ENCODE peak calls at places on chromosomes 5 and 9, in eight cellular contexts. C is mucosa of descending colon; I is heart left ventricle; K is K562; Z is CD8-positive, alpha-beta T cell; A is body of pancreas; W is pancreas; N is upper lobe of left lung. Y is an unnamed sample. For H3K9me3, the result is how much of the 10 kb centered on the place peaks cover.

GRCh38 chr5:41095324-41096101 is 24.4 kb upstream of the MROH2B start:
- ATAC-seq in A (no peak), Z (no peak), C (no peak), I (no peak), N (no peak), W (no peak), K (no peak), Y (no peak)

GRCh38 chr5:127870914-127871313 is 167.7 kb downstream of the CCDC192 start:
- ATAC-seq in N (peak), C (no peak), K (no peak), A (no peak), I (peak), W (peak), Z (no peak), Y (peak)

GRCh38 chr9:137051145-137051724 is 2.6 kb downstream of the ENTPD2 start:
- ATAC-seq in Z (no peak), A (no peak), W (no peak), K (no peak), N (no peak), I (no peak), C (no peak), Y (no peak)

GRCh38 chr9:12958708-12959107 is 183.9 kb downstream of the LURAP1L start:
- ATAC-seq in I (no peak), Z (no peak), C (no peak), N (no peak), K (no peak), W (no peak), A (no peak), Y (no peak)

GRCh38 chr5:143979044-143979690 is 167.2 kb downstream of the HMHB1 start:
- ATAC-seq in K (no peak), N (no peak), I (no peak), A (no peak), Z (no peak), C (no peak), W (no peak), Y (no peak)

GRCh38 chr9:97632406-97632991 is 669 bp downstream of the TSTD2 start:
- ATAC-seq in Z (no peak), N (peak), A (peak), I (no peak), C (peak), K (peak), W (peak), Y (peak)

GRCh38 chr9:109010676-109011655 is 2.3 kb downstream of the CTNNAL1 start:
- ATAC-seq in Z (peak), W (no peak), C (no peak), K (no peak), N (no peak), A (no peak), I (no peak), Y (no peak)

GRCh38 chr5:59286510-59286909 is 607.0 kb downstream of the PDE4D start:
- ATAC-seq in I (no peak), N (no peak), A (no peak), W (no peak), Z (no peak), K (no peak), C (no peak), Y (no peak)

GRCh38 chr5:132265336-132266030 is 8.0 kb downstream of the PDLIM4 start:
- ATAC-seq in I (peak), W (peak), Z (no peak), N (peak), A (peak), K (no peak), C (peak), Y (peak)

GRCh38 chr9:8391566-8391965 is 592.0 kb upstream of the DMAC1 start:
- ATAC-seq in I (no peak), Z (no peak), K (no peak), A (no peak), C (no peak), W (no peak), N (no peak), Y (no peak)

GRCh38 chr9:98215821-98216220 is 23.4 kb upstream of the CORO2A start:
- ATAC-seq in N (no peak), Z (no peak), A (no peak), C (peak), W (peak), K (peak), I (no peak), Y (no peak)

GRCh38 chr5:87403409-87403808 is 9.3 kb downstream of the CCNH start:
- ATAC-seq in I (no peak), N (no peak), A (no peak), Z (peak), K (no peak), C (no peak), W (no peak), Y (no peak)

GRCh38 chr5:83983852-83984251 is 263.2 kb upstream of the HAPLN1 start:
- ATAC-seq in C (no peak), I (no peak), Z (no peak), A (no peak), W (no peak), N (no peak), K (no peak), Y (no peak)

GRCh38 chr9:134046894-134047681 is 20.7 kb downstream of the BRD3 start:
- ATAC-seq in K (no peak), A (no peak), W (no peak), Z (no peak), I (no peak), N (no peak), C (no peak), Y (no peak)

GRCh38 chr9:72977670-72978069 is 24.8 kb upstream of the ALDH1A1 start:
- ATAC-seq in Z (no peak), C (no peak), W (peak), K (no peak), A (no peak), N (no peak), I (no peak), Y (no peak)

GRCh38 chr9:110126986-110127864 is 80.7 kb downstream of the C9orf152 start:
- ATAC-seq in I (peak), Z (no peak), W (peak), K (peak), N (peak), A (peak), C (peak), Y (peak)

GRCh38 chr5:10507575-10508024 is 56.3 kb upstream of the ANKRD33B start:
- ATAC-seq in Z (no peak), I (no peak), N (no peak), A (no peak), K (peak), W (peak), C (peak), Y (no peak)

GRCh38 chr9:131318211-131318610 is 28.7 kb downstream of the PLPP7 start:
- ATAC-seq in C (no peak), K (no peak), I (no peak), N (no peak), W (no peak), Z (no peak), A (no peak), Y (no peak)

GRCh38 chr5:143619038-143619437 is 192.9 kb upstream of the HMHB1 start:
- ATAC-seq in I (peak), W (no peak), N (peak), K (no peak), C (no peak), A (no peak), Z (no peak), Y (no peak)

GRCh38 chr5:133944263-133945230 is 23.9 kb downstream of the C5orf15 start:
- ATAC-seq in K (peak), N (peak), A (peak), W (peak), I (no peak), C (peak), Z (no peak), Y (no peak)

GRCh38 chr5:67992919-67993318 is 222.6 kb upstream of the PIK3R1 start:
- ATAC-seq in I (peak), K (no peak), N (no peak), A (no peak), W (no peak), Z (no peak), C (peak), Y (no peak)

GRCh38 chr9:89667730-89668129 is 62.9 kb downstream of the GADD45G start:
- ATAC-seq in K (no peak), I (no peak), Z (no peak), W (peak), N (peak), C (peak), A (peak), Y (no peak)

GRCh38 chr5:139862313-139862712 is 66.7 kb downstream of the PSD2 start:
- ATAC-seq in K (peak), N (no peak), I (no peak), W (no peak), C (no peak), A (no peak), Z (no peak), Y (no peak)

DNA sequence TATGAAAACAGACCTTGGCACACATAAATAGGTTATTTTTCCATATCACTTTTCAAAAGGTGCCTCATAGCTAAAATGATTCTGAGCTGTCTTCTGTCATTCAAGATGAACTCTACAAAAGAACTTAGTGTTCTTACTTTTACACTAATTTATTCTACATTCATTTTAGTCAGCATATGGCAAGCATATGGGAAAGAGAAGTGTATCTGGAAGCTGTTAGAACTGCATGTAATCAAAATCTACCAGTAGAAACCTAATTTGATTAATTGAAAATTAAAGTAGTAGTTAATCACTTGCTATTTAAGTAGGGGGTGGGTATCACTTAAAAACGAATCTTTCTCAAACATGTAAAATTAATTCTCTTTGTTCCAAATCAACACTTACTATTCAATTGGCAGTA is 115.7 kb downstream of the MLLT3 start:
- ATAC-seq in Z (no peak), A (no peak), W (no peak), N (no peak), I (no peak), K (no peak), C (no peak), Y (no peak)
- H3K9me3 ChIP-seq in Z (under half), A (under half), W (under half), N (under half), I (under half), K (under half), C (under half), Y (under half)

DNA sequence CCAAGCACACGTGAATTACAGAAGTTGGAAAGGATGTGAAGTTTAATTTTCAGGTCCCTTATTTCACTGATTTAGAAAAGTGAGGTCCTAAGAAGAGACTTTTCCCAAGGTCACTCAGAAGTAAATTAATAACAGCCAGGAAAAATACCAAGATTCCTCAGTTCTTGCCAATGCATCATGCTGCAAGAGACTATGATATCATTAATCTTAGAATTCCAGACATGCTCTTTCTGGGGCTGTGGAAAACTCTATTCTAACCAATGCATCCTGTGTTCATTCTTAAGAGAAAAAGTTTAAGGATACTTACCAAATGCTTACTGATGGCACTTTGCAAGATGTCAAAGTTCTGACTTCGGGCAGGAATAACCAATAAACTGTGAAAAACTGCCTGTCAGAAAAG is 42.8 kb downstream of the TEX10 start:
- ATAC-seq in K (no peak), I (no peak), N (no peak), Z (no peak), A (no peak), C (no peak), W (no peak), Y (no peak)
- H3K9me3 ChIP-seq in K (under half), I (under half), N (under half), Z (under half), A (under half), C (under half), W (under half), Y (under half)

DNA sequence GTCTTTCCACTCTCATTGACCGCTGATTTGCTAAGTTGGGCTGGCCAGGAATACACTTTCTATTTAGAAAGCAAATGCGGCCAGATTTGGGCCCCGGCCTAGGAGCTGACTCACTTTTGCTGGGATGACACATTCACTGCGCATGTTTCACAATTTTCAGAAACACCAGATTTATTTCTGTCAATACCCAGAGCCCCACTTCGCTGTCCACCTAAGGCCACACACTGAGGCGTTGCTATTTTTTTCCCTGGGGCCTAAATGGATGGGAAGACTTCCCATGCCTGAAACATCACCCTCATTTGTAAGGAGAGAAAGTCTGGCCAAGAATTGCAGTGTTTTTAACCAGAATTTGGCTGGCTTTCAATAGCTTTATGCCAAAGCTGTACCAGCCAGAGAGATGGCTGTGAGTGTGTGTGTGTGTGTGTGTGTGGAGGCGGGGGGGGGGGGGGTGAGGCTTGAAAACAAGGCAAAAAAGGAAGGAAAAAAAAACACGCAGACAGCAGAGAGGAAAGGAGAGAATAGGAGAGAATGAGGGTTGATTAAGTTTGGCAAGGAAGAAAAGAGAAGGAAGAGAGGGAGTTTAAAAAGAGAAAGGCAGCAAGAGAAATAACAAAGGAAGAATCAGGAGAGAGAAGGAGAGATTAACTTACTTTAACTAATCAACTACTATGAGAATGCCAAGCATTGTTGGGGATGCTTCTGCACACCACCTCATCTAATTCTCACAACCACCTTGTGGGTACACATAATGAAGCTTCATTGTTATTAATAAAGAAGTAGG is 261.4 kb upstream of the KLF4 start:
- ATAC-seq in N (peak), I (peak), W (peak), K (no peak), C (peak), A (peak), Z (no peak), Y (peak)
- H3K9me3 ChIP-seq in N (under half), I (under half), W (under half), K (under half), C (under half), A (under half), Z (under half), Y (under half)

GRCh38 chr9:111548623-111549022 is 23.6 kb downstream of the ZNF483 start:
- ATAC-seq in C (no peak), W (no peak), Z (no peak), K (no peak), A (no peak), N (no peak), I (no peak), Y (no peak)
- H3K9me3 ChIP-seq in C (half or more), W (under half), Z (under half), K (under half), A (under half), N (half or more), I (half or more), Y (under half)

Y was measured in gastroesophageal sphincter.